ENCODE peak calls at places on chromosomes 5 and 9, in six cellular contexts. One of them, this sample, is unnamed.

GRCh38 chr9:70415476-70415875 is 1.0 kb upstream of the KLF9 start:
- DNase-seq in astrocyte: no peak
- DNase-seq in endodermal cell: no peak
- DNase-seq in colonic mucosa: no peak
- DNase-seq in PC-3: no peak
- DNase-seq in fibroblast of lung: no peak
- DNase-seq in this sample: no peak

GRCh38 chr9:107176701-107177100 is 106.4 kb upstream of the RAD23B start:
- DNase-seq in fibroblast of lung: no peak
- DNase-seq in endodermal cell: no peak
- DNase-seq in PC-3: no peak
- DNase-seq in colonic mucosa: peak; percentile 20
- DNase-seq in astrocyte: no peak
- DNase-seq in this sample: no peak

GRCh38 chr5:124996764-124997077 is 250.3 kb upstream of the ZNF608 start:
- DNase-seq in endodermal cell: no peak
- DNase-seq in colonic mucosa: no peak
- DNase-seq in PC-3: peak; percentile 4
- DNase-seq in fibroblast of lung: peak; percentile 78
- DNase-seq in astrocyte: peak; percentile 71
- DNase-seq in this sample: no peak

GRCh38 chr9:24652181-24652580 is 106.5 kb upstream of the IZUMO3 start:
- DNase-seq in colonic mucosa: no peak
- DNase-seq in fibroblast of lung: no peak
- DNase-seq in astrocyte: no peak
- DNase-seq in endodermal cell: no peak
- DNase-seq in PC-3: no peak
- DNase-seq in this sample: no peak

GRCh38 chr9:114099523-114100270 is 605 bp upstream of the KIF12 start:
- DNase-seq in colonic mucosa: no peak
- DNase-seq in PC-3: no peak
- DNase-seq in endodermal cell: peak; percentile 46
- DNase-seq in fibroblast of lung: no peak
- DNase-seq in astrocyte: no peak
- DNase-seq in this sample: no peak

GRCh38 chr5:2221450-2221849 is 338.7 kb upstream of the IRX4 start:
- DNase-seq in colonic mucosa: no peak
- DNase-seq in astrocyte: no peak
- DNase-seq in endodermal cell: no peak
- DNase-seq in fibroblast of lung: no peak
- DNase-seq in PC-3: no peak
- DNase-seq in this sample: no peak

GRCh38 chr5:39209924-39210323 is 9.4 kb downstream of the FYB1 start:
- DNase-seq in endodermal cell: peak; percentile 63
- DNase-seq in colonic mucosa: no peak
- DNase-seq in fibroblast of lung: no peak
- DNase-seq in PC-3: no peak
- DNase-seq in astrocyte: no peak
- DNase-seq in this sample: no peak

GRCh38 chr5:60325870-60326269 is 374.1 kb downstream of the DEPDC1B start:
- DNase-seq in endodermal cell: no peak
- DNase-seq in colonic mucosa: no peak
- DNase-seq in PC-3: no peak
- DNase-seq in astrocyte: no peak
- DNase-seq in fibroblast of lung: no peak
- DNase-seq in this sample: no peak

GRCh38 chr9:77883133-77883532 is 148.5 kb downstream of the GNAQ start:
- DNase-seq in endodermal cell: no peak
- DNase-seq in colonic mucosa: no peak
- DNase-seq in fibroblast of lung: no peak
- DNase-seq in astrocyte: no peak
- DNase-seq in PC-3: no peak
- DNase-seq in this sample: no peak

GRCh38 chr9:77883846-77884771 is 147.5 kb downstream of the GNAQ start:
- DNase-seq in colonic mucosa: no peak
- DNase-seq in endodermal cell: peak; percentile 83
- DNase-seq in astrocyte: peak; percentile 71
- DNase-seq in PC-3: no peak
- DNase-seq in fibroblast of lung: peak; percentile 81
- DNase-seq in this sample: no peak

GRCh38 chr9:77882294-77882693 is 149.3 kb downstream of the GNAQ start:
- DNase-seq in astrocyte: no peak
- DNase-seq in PC-3: no peak
- DNase-seq in colonic mucosa: no peak
- DNase-seq in endodermal cell: no peak
- DNase-seq in fibroblast of lung: no peak
- DNase-seq in this sample: no peak

GRCh38 chr9:77887660-77888059 is 144.0 kb downstream of the GNAQ start:
- DNase-seq in astrocyte: no peak
- DNase-seq in colonic mucosa: no peak
- DNase-seq in fibroblast of lung: no peak
- DNase-seq in endodermal cell: no peak
- DNase-seq in PC-3: peak; percentile 21
- DNase-seq in this sample: no peak

DNA sequence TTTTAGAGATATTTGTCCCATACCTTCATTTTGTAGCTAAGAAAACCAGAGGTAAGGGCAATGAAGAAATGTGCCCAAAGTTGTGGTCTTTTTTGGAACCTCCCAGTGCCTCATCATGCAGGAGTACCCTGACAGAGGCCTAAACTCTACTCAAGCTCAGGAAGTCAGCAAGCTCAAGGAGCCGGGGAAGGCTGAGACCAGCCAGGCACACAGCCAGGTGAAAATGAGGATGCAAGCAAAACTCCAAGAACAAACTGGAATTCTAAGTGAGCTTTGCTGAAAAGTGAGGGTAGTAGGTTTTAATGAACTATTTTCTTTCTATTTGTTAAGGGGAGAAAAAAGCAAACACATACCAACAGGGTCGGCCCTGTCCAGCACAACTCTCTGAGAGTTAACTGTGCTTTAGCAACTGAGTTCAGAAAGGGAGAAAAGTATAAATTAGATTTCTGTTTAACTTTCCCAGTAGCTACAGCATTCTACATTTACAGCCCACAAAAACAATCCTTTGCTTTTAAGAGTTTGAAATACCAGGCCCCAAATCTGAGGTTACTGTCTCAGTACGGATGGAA is 146.4 kb downstream of the GNAQ start:
- DNase-seq in colonic mucosa: no peak
- DNase-seq in endodermal cell: no peak
- DNase-seq in PC-3: no peak
- DNase-seq in astrocyte: no peak
- DNase-seq in fibroblast of lung: peak; percentile 29
- DNase-seq in this sample: no peak
- H3K27ac ChIP-seq in colonic mucosa: no peak overlapping the region
- H3K27ac ChIP-seq in endodermal cell: no peak overlapping the region
- H3K27ac ChIP-seq in PC-3: no peak overlapping the region
- H3K27ac ChIP-seq in astrocyte: no peak overlapping the region
- H3K27ac ChIP-seq in fibroblast of lung: no peak overlapping the region
- H3K27ac ChIP-seq in this sample: no peak overlapping the region

GRCh38 chr9:123349033-123349432 is 7.0 kb upstream of the CRB2 start:
- DNase-seq in astrocyte: no peak
- DNase-seq in PC-3: no peak
- DNase-seq in fibroblast of lung: no peak
- DNase-seq in colonic mucosa: no peak
- DNase-seq in endodermal cell: no peak
- DNase-seq in this sample: no peak

GRCh38 chr9:123353041-123353440 is 3.0 kb upstream of the CRB2 start:
- DNase-seq in colonic mucosa: no peak
- DNase-seq in fibroblast of lung: no peak
- DNase-seq in astrocyte: no peak
- DNase-seq in PC-3: peak; percentile 24
- DNase-seq in endodermal cell: no peak
- DNase-seq in this sample: no peak

GRCh38 chr9:123349691-123350480 is 6.1 kb upstream of the CRB2 start:
- DNase-seq in endodermal cell: peak; percentile 90
- DNase-seq in fibroblast of lung: peak; percentile 28
- DNase-seq in colonic mucosa: peak; percentile 68
- DNase-seq in PC-3: peak; percentile 69
- DNase-seq in astrocyte: no peak
- DNase-seq in this sample: peak; percentile 13

GRCh38 chr9:123348317-123348992 is 7.5 kb upstream of the CRB2 start:
- DNase-seq in fibroblast of lung: no peak
- DNase-seq in colonic mucosa: no peak
- DNase-seq in PC-3: no peak
- DNase-seq in astrocyte: no peak
- DNase-seq in endodermal cell: peak; percentile 53
- DNase-seq in this sample: no peak

DNA sequence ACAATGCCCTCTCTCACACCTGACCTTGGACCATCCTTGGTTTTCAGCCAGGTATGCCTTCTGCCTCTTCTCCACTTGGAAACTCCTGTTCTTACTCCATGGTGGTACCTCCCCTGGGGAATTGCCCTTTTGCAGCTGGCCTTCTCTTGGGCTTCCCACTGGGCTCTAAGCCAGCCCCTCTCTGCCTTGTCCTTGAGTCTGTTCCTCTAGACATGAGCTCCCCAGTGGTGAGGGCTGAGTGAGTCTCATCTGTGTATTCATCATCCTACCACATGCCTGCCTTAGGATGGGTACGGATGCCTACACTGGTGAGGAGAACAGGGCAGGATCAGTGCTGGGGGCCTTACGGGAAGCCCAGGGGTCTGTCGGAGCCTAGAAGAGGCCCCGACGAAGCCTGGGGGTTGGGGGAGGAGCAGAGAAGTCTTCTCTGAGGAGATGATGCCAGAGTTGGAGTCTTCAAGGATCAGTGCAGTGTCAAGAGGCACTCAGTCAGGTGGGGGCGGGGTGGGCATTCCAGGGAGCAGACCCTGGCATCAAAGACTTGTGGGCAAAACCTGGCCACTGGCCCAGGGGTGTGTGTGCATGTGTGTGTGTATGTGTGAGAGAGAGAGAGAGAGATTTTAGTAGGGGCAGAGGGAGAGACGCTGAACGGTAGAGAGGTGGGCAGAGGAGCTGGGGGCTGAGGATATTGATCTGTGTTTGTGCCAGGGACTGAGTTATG is 5.2 kb upstream of the CRB2 start:
- DNase-seq in endodermal cell: no peak
- DNase-seq in astrocyte: no peak
- DNase-seq in colonic mucosa: no peak
- DNase-seq in PC-3: no peak
- DNase-seq in fibroblast of lung: no peak
- DNase-seq in this sample: no peak
- H3K27me3 ChIP-seq in endodermal cell: peaks cover 11% of the 10 kb centered on the region
- H3K27me3 ChIP-seq in astrocyte: peaks cover 28% of the 10 kb centered on the region
- H3K27me3 ChIP-seq in colonic mucosa: no peaks in the 10 kb centered on the region
- H3K27me3 ChIP-seq in PC-3: no peaks in the 10 kb centered on the region
- H3K27me3 ChIP-seq in fibroblast of lung: no peaks in the 10 kb centered on the region
- H3K27me3 ChIP-seq in this sample: peaks cover 39% of the 10 kb centered on the region

DNA sequence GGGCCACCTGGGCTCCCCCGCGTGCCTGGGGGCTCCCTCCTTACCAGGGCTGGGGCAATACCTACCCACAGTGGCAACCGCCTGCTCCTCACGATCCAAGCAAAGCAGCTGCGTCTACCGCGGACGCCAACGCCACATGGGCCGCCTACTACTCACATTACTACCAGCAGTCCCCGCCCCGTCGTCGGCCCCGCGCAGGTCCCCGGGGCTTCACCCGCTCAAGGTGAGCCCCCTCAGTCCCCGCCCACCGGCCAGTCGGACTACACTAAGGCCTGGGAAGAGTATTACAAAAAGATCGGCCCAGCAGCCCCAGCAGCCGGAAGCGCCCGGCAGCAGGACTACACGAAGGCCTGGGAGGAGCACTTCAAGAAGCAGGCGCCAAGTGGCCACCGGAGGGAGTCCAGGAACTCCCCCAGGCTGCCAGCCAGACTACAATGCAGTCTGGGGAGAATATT is 106.0 kb upstream of the MTAP start:
- DNase-seq in colonic mucosa: no peak
- DNase-seq in PC-3: no peak
- DNase-seq in endodermal cell: peak; percentile 93
- DNase-seq in fibroblast of lung: no peak
- DNase-seq in astrocyte: no peak
- DNase-seq in this sample: no peak
- TF ChIP-seq CTCF in colonic mucosa: no peak
- TF ChIP-seq CTCF in PC-3: peak; percentile 15
- TF ChIP-seq CTCF in endodermal cell: peak; percentile 63
- TF ChIP-seq CTCF in fibroblast of lung: no peak
- TF ChIP-seq CTCF in astrocyte: no peak
- TF ChIP-seq CTCF in this sample: peak; percentile 20

GRCh38 chr9:135959814-135960213 is 1.4 kb downstream of the UBAC1 start:
- DNase-seq in PC-3: peak; percentile 15
- DNase-seq in endodermal cell: no peak
- DNase-seq in astrocyte: no peak
- DNase-seq in fibroblast of lung: no peak
- DNase-seq in colonic mucosa: no peak
- DNase-seq in this sample: no peak
- H3K27ac ChIP-seq in PC-3: no peak overlapping the region
- H3K27ac ChIP-seq in endodermal cell: no peak overlapping the region
- H3K27ac ChIP-seq in astrocyte: no peak overlapping the region
- H3K27ac ChIP-seq in fibroblast of lung: no peak overlapping the region
- H3K27ac ChIP-seq in colonic mucosa: peak overlapping the region; percentile 75
- H3K27ac ChIP-seq in this sample: peak overlapping the region; percentile 39

This sample was measured in AG04450.